ENCODE peak calls at places on chromosomes 13 and 19, in seven cellular contexts. J is CD8-positive, alpha-beta T cell; S is Caco-2; O is ovary; Z is aorta; W is CD8-positive, alpha-beta memory T cell; P is lower lobe of right lung. Y is an unnamed sample. For H3K4me1 and H3K36me3, the result is how much of the 10 kb centered on the place peaks cover.

GRCh38 chr13:31166591-31166990 is 4.9 kb upstream of the HSPH1 start:
- DNase-seq in J (no peak), S (no peak), O (no peak), Z (no peak), W (no peak), P (no peak), Y (no peak)

GRCh38 chr13:27952931-27953670 is 16.0 kb downstream of the CDX2 start:
- DNase-seq in J (no peak), S (peak), O (no peak), Z (no peak), W (no peak), P (no peak), Y (no peak)

GRCh38 chr19:46954502-46955004 is 65.1 kb upstream of the NPAS1 start:
- DNase-seq in J (no peak), S (no peak), O (no peak), Z (no peak), W (no peak), P (no peak), Y (no peak)

GRCh38 chr13:114095486-114095885 is 36.9 kb downstream of the RASA3 start:
- DNase-seq in J (no peak), S (no peak), O (no peak), Z (no peak), W (no peak), P (no peak), Y (no peak)

GRCh38 chr13:97445504-97446187 is 11.7 kb downstream of the RAP2A start:
- DNase-seq in J (no peak), S (no peak), O (no peak), Z (no peak), W (no peak), P (no peak), Y (no peak)

GRCh38 chr19:43471091-43471490 is 5.7 kb upstream of the LYPD3 start:
- DNase-seq in J (no peak), S (no peak), O (no peak), Z (no peak), W (no peak), P (no peak), Y (no peak)

GRCh38 chr13:68291595-68291994 is 1061.5 kb upstream of the PCDH9 start:
- DNase-seq in J (no peak), S (no peak), O (no peak), Z (no peak), W (no peak), P (no peak), Y (no peak)

GRCh38 chr19:14167013-14167593 is 30.7 kb upstream of the ASF1B start:
- DNase-seq in J (no peak), S (no peak), O (no peak), Z (no peak), W (no peak), P (no peak), Y (no peak)

GRCh38 chr19:51356159-51356801 is 9.9 kb downstream of the ETFB start:
- DNase-seq in J (no peak), S (no peak), O (no peak), Z (peak), W (no peak), P (no peak), Y (no peak)

GRCh38 chr13:29918845-29919244 is 68.4 kb upstream of the UBL3 start:
- DNase-seq in J (no peak), S (no peak), O (no peak), Z (no peak), W (no peak), P (no peak), Y (no peak)

GRCh38 chr19:47105874-47106273 is 7.7 kb downstream of the ZC3H4 start:
- DNase-seq in J (no peak), S (no peak), O (no peak), Z (no peak), W (no peak), P (no peak), Y (no peak)

GRCh38 chr13:100106005-100106404 is 17.1 kb downstream of the PCCA start:
- DNase-seq in J (no peak), S (no peak), O (no peak), Z (no peak), W (no peak), P (no peak), Y (no peak)

GRCh38 chr13:100097821-100098220 is 8.9 kb downstream of the PCCA start:
- DNase-seq in J (no peak), S (no peak), O (no peak), Z (no peak), W (no peak), P (no peak), Y (no peak)

GRCh38 chr13:100098445-100099116 is 9.7 kb downstream of the PCCA start:
- DNase-seq in J (no peak), S (no peak), O (no peak), Z (no peak), W (no peak), P (no peak), Y (no peak)

GRCh38 chr13:100100115-100100879 is 11.4 kb downstream of the PCCA start:
- DNase-seq in J (no peak), S (no peak), O (peak), Z (no peak), W (no peak), P (no peak), Y (no peak)

DNA sequence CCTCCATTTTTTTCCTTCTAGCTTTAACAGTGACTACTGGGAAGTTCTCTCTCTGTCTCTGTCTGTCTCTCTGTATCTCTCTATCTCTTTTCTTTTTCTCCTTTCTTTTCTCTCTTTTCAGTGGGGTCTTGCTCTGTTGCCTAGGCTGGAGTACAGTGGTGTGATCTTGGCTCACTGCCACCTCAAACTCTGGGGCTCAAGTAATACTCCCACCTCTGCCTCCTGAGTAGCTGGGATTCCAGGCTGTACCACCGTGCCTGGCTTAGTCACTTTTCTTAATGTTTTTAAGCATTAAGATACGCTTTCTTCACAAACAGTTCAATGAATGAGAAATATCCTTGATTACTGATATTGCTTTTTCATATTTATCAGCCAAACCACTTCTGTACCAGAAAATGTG is 13.1 kb downstream of the PCCA start:
- DNase-seq in J (no peak), S (no peak), O (no peak), Z (no peak), W (no peak), P (no peak), Y (no peak)
- H3K4me1 ChIP-seq in J (under half), S (under half), O (under half), Z (under half), W (under half), P (under half), Y (under half)

DNA sequence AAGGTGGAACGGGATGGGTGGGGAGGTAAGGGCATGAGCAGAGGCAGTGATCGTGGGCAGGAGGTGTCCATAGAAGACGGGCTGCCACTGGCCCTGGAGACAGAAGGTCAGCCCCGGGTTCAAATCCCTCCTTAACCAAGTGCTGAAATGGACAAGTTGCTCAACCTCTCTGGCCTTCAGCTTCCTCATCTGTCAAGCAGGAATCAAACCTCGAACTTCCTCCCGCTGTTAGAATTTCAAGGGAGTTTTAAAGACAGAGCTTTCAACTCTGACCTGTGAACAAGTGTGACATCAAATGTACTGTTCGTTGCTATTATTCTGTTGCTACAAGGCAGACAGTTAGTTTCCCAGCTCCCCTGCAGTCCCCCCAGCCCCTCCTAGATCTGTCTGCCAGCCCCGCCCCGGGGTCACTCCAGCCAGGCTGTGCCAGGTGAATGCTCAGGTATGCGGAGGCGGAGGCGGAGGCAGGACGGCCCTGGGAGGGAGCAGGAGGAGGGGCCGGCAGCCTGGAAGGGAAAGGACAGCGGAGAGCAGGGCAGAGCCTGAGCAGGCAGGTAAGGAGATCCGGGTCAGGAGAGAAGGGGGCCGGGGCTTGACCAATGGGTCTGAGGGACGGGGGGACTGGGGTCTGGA is at the start of gene EPS8L1:
- DNase-seq in J (no peak), S (peak), O (peak), Z (no peak), W (peak), P (peak), Y (no peak)
- H3K4me3 ChIP-seq in J (no peak), S (peak), O (no peak), Z (no peak), W (no peak), P (no peak), Y (no peak)

DNA sequence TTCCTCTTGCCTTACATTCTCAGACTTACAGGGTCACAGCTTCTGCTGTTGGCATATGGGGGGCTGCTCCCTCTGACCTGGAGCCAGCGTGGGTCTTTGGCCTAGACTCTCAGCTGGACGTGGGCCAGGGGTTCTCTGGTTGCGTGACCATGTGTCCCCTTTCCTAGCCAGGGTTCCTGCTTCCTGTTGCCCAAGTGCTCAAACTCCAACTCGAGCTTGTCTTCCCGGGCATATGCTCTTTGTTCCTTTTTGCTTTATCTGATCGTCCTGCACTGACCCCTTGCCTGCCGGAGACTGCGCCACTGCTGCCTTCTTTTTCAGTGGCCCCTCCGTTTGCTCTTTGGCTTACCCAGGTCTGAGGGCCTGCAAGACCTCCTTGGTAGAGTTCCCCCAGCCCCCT is 25.3 kb upstream of the GPR183 start:
- DNase-seq in J (no peak), S (no peak), O (no peak), Z (no peak), W (no peak), P (no peak), Y (peak)
- H3K36me3 ChIP-seq in J (under half), S (under half), O (under half), Z (under half), W (under half), P (under half), Y (under half)

GRCh38 chr19:38661996-38662395 is 14.5 kb downstream of the ACTN4 start:
- DNase-seq in J (no peak), S (peak), O (no peak), Z (no peak), W (no peak), P (no peak), Y (no peak)
- H3K4me1 ChIP-seq in J (half or more), S (half or more), O (half or more), Z (under half), W (half or more), P (half or more), Y (half or more)

GRCh38 chr19:17687857-17688784 is at the start of gene UNC13A:
- DNase-seq in J (peak), S (peak), O (peak), Z (peak), W (peak), P (peak), Y (no peak)
- H3K4me3 ChIP-seq in J (no peak), S (peak), O (no peak), Z (no peak), W (no peak), P (peak), Y (no peak)

DNA sequence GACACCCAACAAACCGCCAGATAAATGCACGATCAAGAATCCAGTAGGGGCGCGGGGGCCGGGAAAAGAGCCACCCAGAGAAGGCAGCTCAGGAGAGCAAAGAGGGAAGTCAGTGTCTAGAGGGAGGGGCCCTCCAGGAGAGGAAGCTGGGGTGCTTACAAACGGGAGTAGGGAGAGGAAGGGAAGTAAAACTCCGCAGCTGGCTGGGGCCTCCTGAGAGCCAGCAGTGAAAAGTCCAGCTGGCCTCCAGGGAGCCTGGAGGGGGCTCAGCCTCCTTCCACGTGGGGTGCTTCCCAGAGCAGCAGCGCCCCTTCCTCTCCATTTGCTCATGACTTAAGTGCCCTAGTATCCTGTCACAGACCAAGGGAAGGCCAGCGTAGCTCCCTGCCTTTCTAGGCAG is 51.8 kb downstream of the TMED1 start:
- DNase-seq in J (no peak), S (no peak), O (no peak), Z (peak), W (no peak), P (peak), Y (peak)
- H3K36me3 ChIP-seq in J (under half), S (under half), O (under half), Z (under half), W (half or more), P (half or more), Y (under half)

GRCh38 chr13:111316161-111316730 is 4.2 kb upstream of the TEX29 start:
- DNase-seq in J (no peak), S (no peak), O (no peak), Z (no peak), W (no peak), P (no peak), Y (no peak)
- H3K4me1 ChIP-seq in J (under half), S (under half), O (under half), Z (under half), W (under half), P (under half), Y (under half)

DNA sequence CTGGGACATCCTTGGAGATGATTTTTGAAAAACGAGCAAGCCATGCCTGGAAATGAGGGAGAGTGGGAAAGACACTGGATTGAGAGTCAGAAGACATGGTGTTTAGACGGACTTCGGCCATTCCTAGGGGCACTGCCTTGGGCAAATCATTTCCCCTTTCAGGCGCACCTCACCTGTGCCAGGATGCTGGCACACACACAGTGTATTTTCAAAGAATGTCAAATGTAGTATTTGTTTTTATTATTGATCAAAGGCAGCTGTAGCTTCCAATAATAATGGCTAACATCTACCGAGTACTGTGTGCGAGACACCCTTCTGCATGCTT is 485.2 kb downstream of the UQCRFS1 start:
- DNase-seq in J (no peak), S (no peak), O (no peak), Z (no peak), W (no peak), P (no peak), Y (no peak)
- H3K4me3 ChIP-seq in J (no peak), S (no peak), O (no peak), Z (no peak), W (no peak), P (no peak), Y (no peak)